ENCODE peak calls at places on chromosome 1, in five cellular contexts. Y, N, O, P and I are unnamed samples. For H3K36me3, the result is how much of the 10 kb centered on the place peaks cover.

GRCh38 chr1:22420456-22421053 is 31.1 kb upstream of the ZBTB40 start:
- DNase-seq in P (peak), N (peak), Y (no peak), O (peak), I (peak)

GRCh38 chr1:206963119-206963712 is 7.0 kb downstream of the FCAMR start:
- DNase-seq in Y (no peak), P (no peak), O (no peak), N (no peak), I (no peak)

GRCh38 chr1:29743264-29743663 is 506.9 kb downstream of the PTPRU start:
- DNase-seq in O (no peak), P (no peak), Y (no peak), N (no peak), I (no peak)

GRCh38 chr1:209029737-209030136 is 553.8 kb upstream of the CAMK1G start:
- DNase-seq in Y (no peak), P (no peak), O (no peak), N (no peak), I (no peak)

GRCh38 chr1:170630977-170631376 is 33.0 kb upstream of the PRRX1 start:
- DNase-seq in O (no peak), Y (no peak), P (no peak), N (no peak), I (no peak)

GRCh38 chr1:99370476-99370875 is 106.2 kb downstream of the PLPPR4 start:
- DNase-seq in Y (no peak), O (no peak), N (no peak), P (no peak), I (no peak)

GRCh38 chr1:53402891-53403655 is 56.1 kb upstream of the DMRTB1 start:
- DNase-seq in O (peak), N (no peak), P (no peak), Y (no peak), I (no peak)

GRCh38 chr1:225660544-225660946 is 7.6 kb upstream of the ENAH start:
- DNase-seq in O (no peak), N (no peak), Y (no peak), P (no peak), I (no peak)

GRCh38 chr1:43506233-43506632 is 24.4 kb upstream of the PTPRF start:
- DNase-seq in O (no peak), N (no peak), Y (no peak), P (no peak), I (no peak)

GRCh38 chr1:218242171-218242570 is 42.9 kb upstream of the RRP15 start:
- DNase-seq in P (peak), Y (no peak), N (no peak), O (no peak), I (no peak)

GRCh38 chr1:2304282-2304681 is 76.2 kb downstream of the SKI start:
- DNase-seq in P (no peak), Y (no peak), N (no peak), O (no peak), I (no peak)

GRCh38 chr1:228445524-228445866 is 28.8 kb upstream of the TRIM17 start:
- DNase-seq in P (no peak), O (no peak), Y (no peak), N (no peak), I (no peak)

GRCh38 chr1:179731643-179732042 is 11.4 kb upstream of the FAM163A start:
- DNase-seq in P (no peak), Y (no peak), N (no peak), O (no peak), I (no peak)

GRCh38 chr1:32806315-32806714 is 10.8 kb downstream of the YARS1 start:
- DNase-seq in N (no peak), O (no peak), Y (no peak), P (no peak), I (no peak)

GRCh38 chr1:236365999-236366570 is 28.0 kb upstream of the EDARADD start:
- DNase-seq in P (no peak), Y (no peak), N (no peak), O (no peak), I (no peak)

GRCh38 chr1:23964235-23964668 is 4.6 kb downstream of the PNRC2 start:
- DNase-seq in Y (no peak), P (no peak), N (no peak), O (no peak), I (no peak)

GRCh38 chr1:23966973-23967493 is 7.4 kb downstream of the PNRC2 start:
- DNase-seq in O (no peak), N (no peak), Y (no peak), P (no peak), I (no peak)

GRCh38 chr1:23963617-23964234 is 4.1 kb downstream of the PNRC2 start:
- DNase-seq in O (no peak), Y (no peak), P (no peak), N (no peak), I (no peak)

GRCh38 chr1:23964790-23965740 is 5.4 kb downstream of the PNRC2 start:
- DNase-seq in Y (no peak), N (no peak), O (no peak), P (no peak), I (no peak)

GRCh38 chr1:23967871-23968270 is 8.2 kb downstream of the PNRC2 start:
- DNase-seq in Y (no peak), N (no peak), O (no peak), P (no peak), I (no peak)
- H3K36me3 ChIP-seq in Y (half or more), N (under half), O (under half), P (under half), I (under half)

GRCh38 chr1:13756557-13757315 is 56.7 kb downstream of the PRDM2 start:
- DNase-seq in N (no peak), P (no peak), Y (no peak), O (no peak), I (no peak)
- H3K36me3 ChIP-seq in N (under half), P (under half), Y (under half), O (under half), I (under half)

GRCh38 chr1:25492323-25492722 is 51.1 kb upstream of the LDLRAP1 start:
- DNase-seq in O (no peak), P (peak), N (no peak), Y (no peak), I (no peak)
- H3K36me3 ChIP-seq in O (under half), P (under half), N (under half), Y (under half), I (under half)

GRCh38 chr1:44637590-44638411 is 36.5 kb downstream of the TMEM53 start:
- DNase-seq in O (no peak), N (no peak), Y (no peak), P (no peak), I (no peak)

GRCh38 chr1:44635439-44635838 is 38.8 kb downstream of the TMEM53 start:
- DNase-seq in Y (no peak), P (no peak), O (no peak), N (no peak), I (no peak)

GRCh38 chr1:44634790-44635189 is 39.5 kb downstream of the TMEM53 start:
- DNase-seq in N (no peak), P (no peak), O (no peak), Y (no peak), I (no peak)

GRCh38 chr1:44636711-44637589 is 37.3 kb downstream of the TMEM53 start:
- DNase-seq in O (no peak), Y (no peak), N (no peak), P (no peak), I (no peak)

DNA sequence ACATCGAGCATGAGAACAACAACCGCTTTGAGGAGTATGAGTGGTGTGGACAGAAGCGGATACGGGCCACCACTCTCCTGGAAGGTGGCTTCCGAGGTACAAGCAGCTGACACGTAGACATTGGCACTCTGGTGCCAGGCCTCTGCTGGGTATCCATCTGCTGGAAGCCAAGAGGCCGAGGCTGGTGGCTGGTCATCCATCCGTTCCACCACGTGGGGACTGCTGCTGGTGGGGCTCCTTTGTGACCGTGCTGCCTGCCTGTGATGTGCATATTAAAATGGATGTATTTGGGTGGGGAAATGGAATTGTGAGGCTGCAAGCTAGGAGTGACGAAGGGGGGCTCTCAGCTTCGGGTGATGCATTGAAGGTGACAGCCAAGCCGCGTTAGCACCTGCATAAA is 38.2 kb downstream of the TMEM53 start:
- DNase-seq in Y (no peak), P (no peak), O (no peak), N (no peak), I (no peak)
- H3K36me3 ChIP-seq in Y (half or more), P (under half), O (under half), N (under half), I (under half)

GRCh38 chr1:172090511-172090817 is 249.2 kb downstream of the DNM3 start:
- DNase-seq in O (no peak), Y (no peak), N (no peak), P (no peak), I (no peak)

GRCh38 chr1:172085372-172085771 is 244.1 kb downstream of the DNM3 start:
- DNase-seq in P (no peak), Y (no peak), N (no peak), O (no peak), I (no peak)

GRCh38 chr1:172089768-172090510 is 248.6 kb downstream of the DNM3 start:
- DNase-seq in Y (no peak), P (peak), N (peak), O (peak), I (peak)

GRCh38 chr1:172086137-172086536 is 244.8 kb downstream of the DNM3 start:
- DNase-seq in O (no peak), Y (no peak), N (no peak), P (no peak), I (no peak)
- H3K36me3 ChIP-seq in O (under half), Y (under half), N (under half), P (under half), I (under half)

DNA sequence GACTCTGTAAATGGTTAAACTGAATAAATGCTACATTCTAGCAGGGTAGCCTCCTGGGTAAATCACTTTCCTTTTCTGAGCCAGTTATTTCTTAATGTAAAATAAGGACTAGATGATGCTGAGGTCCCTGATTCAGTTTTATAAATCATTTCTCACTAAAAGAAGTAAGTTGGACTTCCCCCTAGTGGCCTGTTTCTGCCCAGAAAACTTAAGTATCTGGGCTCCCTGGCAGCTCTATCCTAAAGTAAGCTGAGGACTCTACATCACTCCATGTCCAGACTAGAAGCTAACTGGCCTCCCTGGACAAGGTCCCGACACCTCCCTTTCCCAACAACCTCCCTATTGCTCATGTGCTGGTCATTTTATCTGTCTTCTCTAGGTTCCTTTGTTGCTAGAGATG is 3.0 kb downstream of the GPN2 start:
- DNase-seq in N (no peak), O (no peak), P (peak), Y (no peak), I (no peak)
- H3K36me3 ChIP-seq in N (under half), O (half or more), P (under half), Y (half or more), I (under half)

DNA sequence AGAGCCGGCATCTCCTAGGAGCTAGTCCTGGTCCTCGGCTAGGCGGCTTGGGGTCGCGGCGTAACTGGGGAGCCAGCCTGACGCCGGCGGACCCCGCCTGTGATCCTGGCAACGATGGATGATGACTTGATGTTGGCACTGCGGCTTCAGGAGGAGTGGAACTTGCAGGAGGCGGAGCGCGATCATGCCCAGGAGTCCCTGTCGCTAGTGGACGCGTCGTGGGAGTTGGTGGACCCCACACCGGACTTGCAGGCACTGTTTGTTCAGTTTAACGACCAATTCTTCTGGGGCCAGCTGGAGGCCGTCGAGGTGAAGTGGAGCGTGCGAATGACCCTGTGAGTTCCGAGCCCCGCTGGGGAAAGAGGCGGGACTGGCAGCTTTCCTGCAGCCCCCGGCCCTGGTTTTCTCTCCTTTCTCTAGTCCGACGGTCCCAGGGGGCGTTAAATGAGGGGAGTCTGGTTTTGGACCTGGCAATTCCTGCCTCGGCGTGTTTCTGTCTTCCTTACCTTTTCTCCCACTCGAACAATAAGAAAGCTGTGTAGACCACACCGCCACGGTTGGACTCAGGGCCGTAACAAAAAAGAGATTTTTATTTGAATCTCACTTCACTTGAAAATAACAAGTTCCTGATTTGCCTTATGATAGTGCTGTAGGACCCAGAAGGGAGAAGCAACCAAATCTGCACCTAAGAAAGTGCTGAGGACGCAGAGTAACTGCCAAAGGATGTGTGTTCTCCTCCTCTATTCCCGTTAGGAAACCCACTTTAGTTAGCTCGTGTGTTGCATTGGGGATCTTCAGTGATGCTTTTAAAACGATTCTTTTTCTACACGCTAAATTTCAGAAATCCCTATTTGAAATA is at the start of gene SPRTN:
- DNase-seq in Y (no peak), P (no peak), N (no peak), O (no peak), I (no peak)
- H3K36me3 ChIP-seq in Y (under half), P (under half), N (under half), O (under half), I (under half)

GRCh38 chr1:183572721-183573120 is 17.5 kb downstream of the NCF2 start:
- DNase-seq in N (no peak), Y (no peak), O (no peak), P (no peak), I (no peak)

GRCh38 chr1:183576537-183576936 is 13.7 kb downstream of the NCF2 start:
- DNase-seq in O (no peak), N (no peak), P (no peak), Y (no peak), I (no peak)

GRCh38 chr1:183578846-183579245 is 11.4 kb downstream of the NCF2 start:
- DNase-seq in O (no peak), P (no peak), Y (no peak), N (no peak), I (no peak)

GRCh38 chr1:183577897-183578470 is 12.3 kb downstream of the NCF2 start:
- DNase-seq in N (no peak), O (no peak), P (no peak), Y (no peak), I (no peak)

GRCh38 chr1:183575606-183576005 is 14.7 kb downstream of the NCF2 start:
- DNase-seq in Y (no peak), O (no peak), P (no peak), N (no peak), I (no peak)
- H3K36me3 ChIP-seq in Y (under half), O (under half), P (under half), N (under half), I (under half)